ENCODE peak calls at places on chromosomes 11 and 22, in four cellular contexts. One of them, this sample, is unnamed.

GRCh38 chr11:110858556-110858921 is 146.3 kb upstream of the ARHGAP20 start:
- DNase-seq in NCI-H510A treated with DMSO at 0.1 percent for 48 hours: no peak
- DNase-seq in mesenteric fat pad: no peak
- DNase-seq in NCI-H1930: no peak
- DNase-seq in this sample: no peak

GRCh38 chr11:108947654-108948570 is 283.0 kb downstream of the DDX10 start:
- DNase-seq in NCI-H510A treated with DMSO at 0.1 percent for 48 hours: no peak
- DNase-seq in mesenteric fat pad: no peak
- DNase-seq in NCI-H1930: no peak
- DNase-seq in this sample: no peak

GRCh38 chr22:31895317-31896133 is 48.8 kb upstream of the YWHAH start:
- DNase-seq in NCI-H510A treated with DMSO at 0.1 percent for 48 hours: no peak
- DNase-seq in mesenteric fat pad: no peak
- DNase-seq in NCI-H1930: no peak
- DNase-seq in this sample: no peak

GRCh38 chr11:96105197-96105895 is 181.4 kb upstream of the MTMR2 start:
- DNase-seq in NCI-H1930: no peak
- DNase-seq in mesenteric fat pad: no peak
- DNase-seq in NCI-H510A treated with DMSO at 0.1 percent for 48 hours: no peak
- DNase-seq in this sample: no peak

GRCh38 chr22:49760630-49761571 is 66.8 kb downstream of the BRD1 start:
- DNase-seq in mesenteric fat pad: peak; percentile 69
- DNase-seq in NCI-H510A treated with DMSO at 0.1 percent for 48 hours: peak; percentile 7
- DNase-seq in NCI-H1930: no peak
- DNase-seq in this sample: no peak

GRCh38 chr22:48089601-48090331 is 1327.3 kb downstream of the TBC1D22A start:
- DNase-seq in NCI-H1930: no peak
- DNase-seq in NCI-H510A treated with DMSO at 0.1 percent for 48 hours: no peak
- DNase-seq in mesenteric fat pad: peak; percentile 91
- DNase-seq in this sample: no peak

GRCh38 chr11:34219279-34219678 is 113.8 kb downstream of the NAT10 start:
- DNase-seq in NCI-H1930: no peak
- DNase-seq in NCI-H510A treated with DMSO at 0.1 percent for 48 hours: no peak
- DNase-seq in mesenteric fat pad: no peak
- DNase-seq in this sample: no peak

GRCh38 chr11:76764941-76765340 is 18.2 kb upstream of the TSKU start:
- DNase-seq in mesenteric fat pad: no peak
- DNase-seq in NCI-H1930: no peak
- DNase-seq in NCI-H510A treated with DMSO at 0.1 percent for 48 hours: no peak
- DNase-seq in this sample: no peak

GRCh38 chr11:117375960-117376359 is 48.3 kb downstream of the CEP164 start:
- DNase-seq in mesenteric fat pad: no peak
- DNase-seq in NCI-H510A treated with DMSO at 0.1 percent for 48 hours: no peak
- DNase-seq in NCI-H1930: no peak
- DNase-seq in this sample: peak; percentile 17

GRCh38 chr11:104704888-104705287 is 193.4 kb downstream of the CASP12 start:
- DNase-seq in NCI-H510A treated with DMSO at 0.1 percent for 48 hours: no peak
- DNase-seq in mesenteric fat pad: no peak
- DNase-seq in NCI-H1930: no peak
- DNase-seq in this sample: no peak

GRCh38 chr11:102599642-102600261 is 25.4 kb downstream of the MMP20 start:
- DNase-seq in NCI-H510A treated with DMSO at 0.1 percent for 48 hours: no peak
- DNase-seq in mesenteric fat pad: no peak
- DNase-seq in NCI-H1930: no peak
- DNase-seq in this sample: no peak

GRCh38 chr22:36237462-36238347 is 1.6 kb downstream of the APOL2 start:
- DNase-seq in mesenteric fat pad: peak; percentile 49
- DNase-seq in NCI-H1930: no peak
- DNase-seq in NCI-H510A treated with DMSO at 0.1 percent for 48 hours: no peak
- DNase-seq in this sample: no peak

GRCh38 chr11:72764503-72764902 is 12.3 kb upstream of the ARAP1 start:
- DNase-seq in NCI-H510A treated with DMSO at 0.1 percent for 48 hours: peak; percentile 93
- DNase-seq in NCI-H1930: no peak
- DNase-seq in mesenteric fat pad: no peak
- DNase-seq in this sample: peak; percentile 48

GRCh38 chr11:10454506-10454901 is 560 bp upstream of the AMPD3 start:
- DNase-seq in mesenteric fat pad: no peak
- DNase-seq in NCI-H510A treated with DMSO at 0.1 percent for 48 hours: peak; percentile 4
- DNase-seq in NCI-H1930: no peak
- DNase-seq in this sample: peak; percentile 42